ENCODE peak calls at places on chromosomes 16 and 17, in ten cellular contexts. M is GM12865, F is neural progenitor cell, X is AG10803, E is sigmoid colon, J is astrocyte, B is heart left ventricle, H is vagina, A is lower leg skin, S is kidney epithelial cell. R is an unnamed sample.

GRCh38 chr17:29347831-29348281 is 42.3 kb upstream of the TAOK1 start:
- DNase-seq in X (peak), H (no peak), B (no peak), J (peak), M (no peak), E (no peak), A (no peak), S (peak), F (no peak), R (peak)

GRCh38 chr17:38864636-38865398 is 5.0 kb upstream of the LASP1 start:
- DNase-seq in S (no peak), E (no peak), F (peak), M (no peak), B (no peak), H (no peak), A (no peak), X (no peak), J (no peak), R (peak)

GRCh38 chr17:15914400-15915165 is 30.3 kb upstream of the ADORA2B start:
- DNase-seq in S (no peak), X (peak), B (no peak), J (peak), E (no peak), F (no peak), M (no peak), H (no peak), A (no peak), R (peak)

GRCh38 chr16:1713331-1713730 is 7.3 kb downstream of the MAPK8IP3 start:
- DNase-seq in A (no peak), F (no peak), X (no peak), M (no peak), B (no peak), E (no peak), H (no peak), J (no peak), S (no peak), R (no peak)

GRCh38 chr16:20901441-20902112 is 1.0 kb downstream of the LYRM1 start:
- DNase-seq in X (peak), F (peak), E (peak), J (peak), H (no peak), S (no peak), M (peak), A (peak), B (peak), R (peak)

GRCh38 chr17:60645918-60646523 is 31.6 kb upstream of the BCAS3 start:
- DNase-seq in A (no peak), B (no peak), M (no peak), H (no peak), X (no peak), S (no peak), J (no peak), E (no peak), F (no peak), R (no peak)

GRCh38 chr16:30407794-30408534 is 558 bp downstream of the ZNF771 start:
- DNase-seq in B (no peak), F (peak), J (no peak), A (no peak), X (no peak), H (no peak), M (no peak), S (no peak), E (no peak), R (no peak)

GRCh38 chr17:18074566-18075272 is 13.0 kb upstream of the DRG2 start:
- DNase-seq in B (no peak), H (no peak), F (no peak), M (no peak), X (no peak), E (no peak), J (no peak), A (no peak), S (no peak), R (peak)

GRCh38 chr17:27296427-27296979 is 2.6 kb downstream of the WSB1 start:
- DNase-seq in A (no peak), X (peak), E (no peak), M (peak), H (no peak), S (no peak), B (no peak), F (no peak), J (peak), R (peak)

GRCh38 chr17:46154151-46154816 is 38.9 kb downstream of the KANSL1 start:
- DNase-seq in E (no peak), F (no peak), A (no peak), J (peak), H (no peak), M (no peak), B (no peak), X (no peak), S (no peak), R (peak)

GRCh38 chr17:43898446-43898845 is 8.9 kb downstream of the MPP2 start:
- DNase-seq in A (no peak), X (no peak), J (no peak), B (no peak), E (no peak), M (no peak), S (no peak), H (no peak), F (no peak), R (no peak)

GRCh38 chr16:78142784-78143183 is 43.3 kb downstream of the WWOX start:
- DNase-seq in E (no peak), H (no peak), M (no peak), S (no peak), B (no peak), X (no peak), J (peak), F (no peak), A (no peak), R (peak)

GRCh38 chr17:78736526-78737079 is 45.5 kb downstream of the CYTH1 start:
- DNase-seq in B (peak), E (peak), M (peak), X (no peak), S (no peak), A (peak), F (no peak), J (no peak), H (no peak), R (no peak)

GRCh38 chr16:425082-425718 is at the start of gene RAB11FIP3:
- DNase-seq in H (no peak), S (no peak), J (peak), B (peak), E (peak), F (peak), A (peak), M (peak), X (peak), R (peak)

GRCh38 chr16:425740-426114 is 278 bp downstream of the RAB11FIP3 start:
- DNase-seq in J (no peak), S (no peak), M (no peak), A (no peak), E (no peak), B (peak), H (no peak), F (peak), X (no peak), R (no peak)

GRCh38 chr16:424623-425081 is 797 bp upstream of the RAB11FIP3 start:
- DNase-seq in B (peak), X (peak), E (peak), H (no peak), A (peak), M (no peak), S (no peak), J (no peak), F (no peak), R (no peak)

GRCh38 chr16:426115-426905 is 861 bp downstream of the RAB11FIP3 start:
- DNase-seq in H (no peak), S (no peak), A (no peak), J (no peak), E (no peak), M (peak), B (peak), X (no peak), F (peak), R (no peak)

DNA sequence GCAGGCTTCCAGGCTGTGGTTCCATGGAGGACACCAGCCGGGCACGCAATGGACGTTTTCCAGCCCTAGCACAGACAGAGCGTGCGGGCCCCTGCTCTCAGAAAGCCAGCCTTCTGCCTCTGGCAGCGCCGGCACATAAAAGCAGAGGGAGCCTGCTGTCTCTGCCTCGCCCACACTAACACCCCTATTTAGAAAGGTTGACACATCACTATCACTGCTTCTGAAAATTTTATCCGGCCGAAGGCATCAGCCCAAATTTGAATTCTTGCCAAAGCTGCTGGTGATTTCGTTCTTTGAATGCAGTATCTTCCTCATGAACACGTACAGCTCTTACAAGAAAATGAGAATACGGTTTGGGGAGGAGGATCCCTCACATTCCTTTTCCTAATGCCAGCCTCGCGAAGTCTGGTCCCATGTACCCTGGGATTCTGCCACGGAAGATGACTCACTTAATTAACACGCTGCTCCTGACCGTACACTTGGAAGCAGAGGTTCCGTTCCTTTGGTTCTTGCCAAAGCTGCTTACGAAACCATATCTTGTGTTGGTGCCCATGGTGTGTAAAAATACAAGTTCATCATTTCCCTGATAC is 1.3 kb upstream of the RAB11FIP3 start:
- DNase-seq in B (peak), J (peak), X (peak), S (peak), H (peak), M (no peak), E (peak), F (peak), A (peak), R (peak)
- H3K4me3 ChIP-seq in B (peak), J (peak), X (peak), S (no peak), H (peak), M (no peak), E (peak), F (peak), A (no peak), R (peak)

GRCh38 chr17:33201255-33201654 is 91.8 kb downstream of the ASIC2 start:
- DNase-seq in E (no peak), H (no peak), M (peak), J (no peak), X (no peak), S (no peak), B (no peak), A (no peak), F (peak), R (no peak)

GRCh38 chr17:33202796-33203195 is 90.3 kb downstream of the ASIC2 start:
- DNase-seq in S (no peak), E (no peak), J (no peak), A (no peak), F (no peak), H (no peak), M (no peak), X (no peak), B (no peak), R (no peak)

GRCh38 chr17:33200116-33200515 is 93.0 kb downstream of the ASIC2 start:
- DNase-seq in E (no peak), X (peak), S (peak), B (no peak), A (peak), F (no peak), J (peak), H (no peak), M (no peak), R (peak)

GRCh38 chr17:33200587-33200986 is 92.5 kb downstream of the ASIC2 start:
- DNase-seq in H (no peak), A (no peak), F (no peak), B (no peak), S (peak), E (no peak), X (no peak), M (no peak), J (peak), R (peak)

DNA sequence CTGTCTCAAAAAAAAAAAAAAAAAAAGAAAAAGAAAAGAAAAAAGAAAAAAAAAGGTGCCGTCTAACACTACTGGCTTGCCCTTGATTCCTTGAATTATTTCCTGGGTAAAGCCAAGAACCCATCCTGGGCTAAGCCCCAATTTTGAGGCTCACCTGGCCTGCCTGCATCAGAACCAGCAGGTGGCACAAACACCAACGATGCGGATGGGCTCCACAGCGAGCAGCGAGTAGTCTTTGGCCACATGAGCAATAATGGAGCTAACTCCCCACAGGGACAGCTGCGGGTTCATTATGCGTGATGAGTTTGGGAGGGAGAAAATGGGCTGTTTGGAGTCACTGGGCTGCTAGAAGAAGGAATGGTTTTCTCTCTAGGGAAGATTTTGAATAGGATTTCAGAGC is 91.1 kb downstream of the ASIC2 start:
- DNase-seq in J (no peak), X (no peak), E (no peak), H (no peak), A (no peak), B (no peak), S (no peak), M (peak), F (peak), R (no peak)
- TF ChIP-seq CTCF in J (no peak), X (no peak), E (no peak), H (no peak), A (no peak), B (no peak), S (no peak), M (no peak), F (no peak), R (no peak)

GRCh38 chr17:63445571-63446217 is 412 bp downstream of the CYB561 start:
- DNase-seq in B (no peak), F (peak), S (no peak), A (no peak), X (no peak), M (peak), J (peak), H (no peak), E (no peak), R (no peak)

GRCh38 chr17:63443053-63443452 is 3.1 kb downstream of the CYB561 start:
- DNase-seq in S (no peak), F (no peak), X (no peak), J (no peak), M (no peak), E (no peak), H (no peak), A (no peak), B (no peak), R (no peak)

GRCh38 chr17:63446218-63446980 is at the start of gene CYB561:
- DNase-seq in J (peak), S (no peak), B (peak), E (peak), H (no peak), X (peak), M (peak), A (peak), F (peak), R (peak)

GRCh38 chr17:63444457-63444856 is 1.6 kb downstream of the CYB561 start:
- DNase-seq in M (no peak), J (no peak), H (no peak), A (no peak), X (no peak), S (no peak), F (no peak), E (no peak), B (no peak), R (no peak)

DNA sequence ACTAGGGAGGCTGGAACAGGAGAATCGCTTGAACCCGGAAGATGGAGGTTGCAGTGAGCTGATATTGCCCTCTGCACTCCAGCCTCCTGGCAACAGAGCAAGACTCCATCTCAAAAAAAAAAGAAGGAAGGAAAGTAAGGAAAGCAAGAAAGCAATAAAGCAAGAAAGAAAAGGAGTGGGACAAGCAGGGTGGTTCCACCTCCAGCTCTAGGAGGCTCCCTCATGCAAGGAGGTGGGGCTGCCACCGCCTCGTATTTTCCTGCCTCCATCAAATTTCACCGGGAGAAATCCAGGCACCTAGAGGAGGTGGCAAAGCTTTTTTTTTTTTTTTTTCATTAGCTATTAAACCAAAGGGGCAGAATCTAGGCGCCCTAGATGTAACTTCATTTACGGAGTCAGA is 1.0 kb downstream of the CYB561 start:
- DNase-seq in S (no peak), A (no peak), H (no peak), J (no peak), E (no peak), M (no peak), B (no peak), X (no peak), F (no peak), R (no peak)
- H3K4me3 ChIP-seq in S (peak), A (no peak), H (peak), J (no peak), E (peak), M (no peak), B (peak), X (peak), F (peak), R (no peak)

GRCh38 chr16:23080329-23080728 is 68.9 kb downstream of the USP31 start:
- DNase-seq in X (no peak), E (no peak), B (no peak), J (no peak), F (no peak), M (no peak), S (no peak), A (no peak), H (no peak), R (no peak)

GRCh38 chr16:23080747-23081146 is 68.5 kb downstream of the USP31 start:
- DNase-seq in S (no peak), M (no peak), J (no peak), B (no peak), X (no peak), H (no peak), A (no peak), F (no peak), E (no peak), R (no peak)

GRCh38 chr16:23079683-23080221 is 69.5 kb downstream of the USP31 start:
- DNase-seq in J (no peak), E (no peak), S (no peak), H (no peak), A (no peak), X (no peak), M (no peak), B (no peak), F (no peak), R (no peak)

GRCh38 chr16:23082161-23082788 is 67.0 kb downstream of the USP31 start:
- DNase-seq in F (no peak), X (peak), A (no peak), H (no peak), S (no peak), B (no peak), M (no peak), J (no peak), E (no peak), R (peak)

GRCh38 chr16:23081675-23082119 is 67.6 kb downstream of the USP31 start:
- DNase-seq in M (no peak), A (no peak), H (no peak), E (no peak), B (no peak), S (no peak), X (peak), F (no peak), J (peak), R (peak)
- TF ChIP-seq CTCF in M (no peak), A (no peak), H (no peak), E (no peak), B (no peak), S (no peak), X (peak), F (no peak), J (no peak), R (peak)

GRCh38 chr17:35289222-35289621 is 46.4 kb downstream of the SLFN5 start:
- DNase-seq in A (no peak), J (no peak), S (no peak), H (no peak), M (no peak), E (no peak), B (no peak), X (no peak), F (no peak), R (no peak)
- H3K4me3 ChIP-seq in A (no peak), J (no peak), S (no peak), H (no peak), M (no peak), E (no peak), B (no peak), X (no peak), F (no peak), R (no peak)

DNA sequence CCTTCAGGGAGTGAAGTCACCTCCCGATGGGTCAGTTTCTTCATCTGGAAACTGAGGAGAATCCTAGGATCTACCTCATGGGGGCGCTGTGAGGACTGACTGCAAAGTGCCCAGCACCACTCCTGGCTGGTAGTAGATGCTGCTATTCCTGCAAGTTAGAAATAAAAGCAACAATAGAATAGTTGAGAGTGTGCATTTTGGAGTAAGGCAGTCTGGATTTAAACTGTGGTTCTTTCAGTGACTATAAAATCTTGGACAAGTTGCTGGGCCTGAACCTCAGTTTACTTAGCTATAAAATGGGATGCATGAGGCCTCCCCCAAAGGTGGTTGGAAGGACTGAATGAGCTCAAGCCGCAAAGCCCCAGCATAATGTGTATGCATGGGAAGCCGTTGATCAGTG is 70.6 kb downstream of the CYB5B start:
- DNase-seq in H (no peak), A (no peak), X (no peak), J (no peak), F (peak), B (no peak), E (no peak), S (no peak), M (peak), R (no peak)
- TF ChIP-seq CTCF in H (no peak), A (no peak), X (peak), J (peak), F (peak), B (peak), E (no peak), S (peak), M (peak), R (no peak)

DNA sequence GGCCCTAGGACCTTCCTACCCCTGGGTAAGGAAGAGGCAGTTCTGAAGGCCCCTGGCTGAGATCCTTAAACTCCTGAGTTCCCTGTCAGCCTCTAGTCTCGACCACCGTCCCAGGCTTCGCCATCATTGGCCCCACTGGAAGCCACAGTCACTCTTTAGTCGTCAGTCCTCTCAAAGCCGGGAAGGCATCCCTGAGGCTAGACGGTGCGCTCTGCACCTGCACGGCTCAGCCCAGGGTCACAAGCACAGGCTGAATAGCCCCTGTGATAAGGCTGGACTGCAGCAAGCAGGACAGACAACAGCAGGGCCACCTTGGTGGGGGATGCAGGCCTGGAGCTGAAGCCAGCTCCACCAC is 3.3 kb upstream of the HEXIM1 start:
- DNase-seq in X (no peak), S (no peak), A (no peak), H (no peak), F (no peak), J (no peak), B (no peak), M (no peak), E (peak), R (no peak)
- H3K4me3 ChIP-seq in X (no peak), S (no peak), A (no peak), H (peak), F (no peak), J (no peak), B (peak), M (no peak), E (peak), R (no peak)

DNA sequence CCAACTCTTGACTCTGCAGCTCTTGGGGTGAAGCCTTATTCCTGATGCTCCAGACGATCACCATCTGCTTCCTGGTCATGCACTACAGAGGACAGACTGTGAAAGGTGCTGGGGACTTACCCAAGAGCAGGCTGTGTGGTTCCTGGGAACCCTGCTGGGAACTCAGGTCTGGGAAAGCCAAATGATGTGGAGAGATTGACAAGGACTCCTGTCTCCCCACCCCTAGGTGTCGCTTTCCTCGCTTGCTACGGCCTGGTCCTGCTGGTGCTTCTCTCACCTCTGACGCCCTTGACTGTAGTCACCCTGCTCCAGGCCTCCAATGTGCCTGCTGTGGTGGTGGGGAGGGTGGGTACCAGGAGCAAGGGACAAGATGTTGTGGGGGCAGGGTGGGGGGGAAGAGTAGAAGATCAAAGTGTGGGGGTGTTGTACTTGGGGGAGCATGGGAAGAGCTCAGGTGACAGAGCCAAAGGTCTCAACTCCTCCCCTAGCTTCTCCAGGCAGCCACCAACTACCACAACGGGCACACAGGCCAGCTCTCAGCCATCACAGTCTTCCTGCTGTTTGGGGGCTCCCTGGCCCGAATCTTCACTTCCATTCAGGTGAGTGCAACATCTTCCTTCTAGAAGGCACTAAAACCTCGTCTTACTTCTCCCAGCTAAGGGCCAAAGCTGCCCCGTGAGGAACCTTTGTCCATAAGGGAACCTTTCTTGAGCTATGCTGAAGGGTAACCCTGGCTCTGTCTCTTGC is 3.0 kb downstream of the SOX15 start:
- DNase-seq in X (no peak), E (no peak), H (no peak), A (no peak), B (no peak), J (no peak), M (no peak), S (no peak), F (no peak), R (no peak)
- TF ChIP-seq CTCF in X (peak), E (no peak), H (no peak), A (no peak), B (peak), J (no peak), M (peak), S (peak), F (peak), R (no peak)

R was measured in foreskin fibroblast.